ENCODE peak calls at places on chromosomes 2 and 18, in six cellular contexts. K is A549, F is K562, H is GM12878, Y is endothelial cell of umbilical vein, R is HepG2. I is an unnamed sample.

GRCh38 chr18:56888978-56889377 is 237.8 kb downstream of the WDR7 start:
- DNase-seq in K (no peak), F (no peak), H (no peak), Y (no peak), R (no peak), I (no peak)

GRCh38 chr2:171083426-171083825 is 77.3 kb downstream of the TLK1 start:
- DNase-seq in K (no peak), F (no peak), H (no peak), Y (no peak), R (no peak), I (no peak)

GRCh38 chr2:127695491-127696472 is 5.5 kb upstream of the SFT2D3 start:
- DNase-seq in K (peak; percentile 80), F (no peak), H (no peak), Y (peak; percentile 75), R (no peak), I (peak; percentile 27)

GRCh38 chr2:55296393-55296792 is 27.4 kb upstream of the MTIF2 start:
- DNase-seq in K (no peak), F (no peak), H (peak; percentile 43), Y (no peak), R (no peak), I (no peak)

GRCh38 chr2:220850116-220850515 is 722.0 kb downstream of the EPHA4 start:
- DNase-seq in K (no peak), F (no peak), H (no peak), Y (no peak), R (no peak), I (no peak)

GRCh38 chr2:230668184-230668938 is 44.3 kb upstream of the CAB39 start:
- DNase-seq in K (no peak), F (no peak), H (peak; percentile 88), Y (no peak), R (no peak), I (peak; percentile 56)

GRCh38 chr2:119659601-119660342 is 19.2 kb upstream of the TMEM177 start:
- DNase-seq in K (peak; percentile 39), F (no peak), H (no peak), Y (peak; percentile 52), R (peak; percentile 49), I (peak; percentile 66)

GRCh38 chr2:69474688-69475087 is 37.5 kb upstream of the NFU1 start:
- DNase-seq in K (no peak), F (no peak), H (no peak), Y (no peak), R (no peak), I (no peak)

GRCh38 chr18:48986851-48987761 is 36.3 kb upstream of the SMAD7 start:
- DNase-seq in K (no peak), F (no peak), H (no peak), Y (no peak), R (no peak), I (no peak)

GRCh38 chr2:150809083-150809482 is 321.6 kb upstream of the RND3 start:
- DNase-seq in K (no peak), F (no peak), H (no peak), Y (no peak), R (no peak), I (no peak)

GRCh38 chr18:77099501-77100370 is 32.8 kb downstream of the MBP start:
- DNase-seq in K (no peak), F (no peak), H (no peak), Y (no peak), R (no peak), I (peak; percentile 85)

GRCh38 chr18:57087985-57088384 is 58.9 kb upstream of the BOD1L2 start:
- DNase-seq in K (no peak), F (no peak), H (no peak), Y (no peak), R (no peak), I (no peak)

GRCh38 chr2:150587547-150588209 is 100.2 kb upstream of the RND3 start:
- DNase-seq in K (no peak), F (no peak), H (no peak), Y (no peak), R (no peak), I (no peak)

GRCh38 chr2:58594762-58595161 is 353.6 kb upstream of the FANCL start:
- DNase-seq in K (no peak), F (no peak), H (no peak), Y (peak; percentile 45), R (no peak), I (no peak)
- TF ChIP-seq MYC in K (no peak), F (no peak), H (no peak), Y (no peak), R (no peak), I (no peak)

GRCh38 chr2:146295080-146295670 is 1549.7 kb upstream of the ACVR2A start:
- DNase-seq in K (peak; percentile 1), F (no peak), H (no peak), Y (no peak), R (no peak), I (peak; percentile 19)
- TF ChIP-seq MAX in K (no peak), F (no peak), H (no peak), Y (no peak), R (no peak), I (no peak)

DNA sequence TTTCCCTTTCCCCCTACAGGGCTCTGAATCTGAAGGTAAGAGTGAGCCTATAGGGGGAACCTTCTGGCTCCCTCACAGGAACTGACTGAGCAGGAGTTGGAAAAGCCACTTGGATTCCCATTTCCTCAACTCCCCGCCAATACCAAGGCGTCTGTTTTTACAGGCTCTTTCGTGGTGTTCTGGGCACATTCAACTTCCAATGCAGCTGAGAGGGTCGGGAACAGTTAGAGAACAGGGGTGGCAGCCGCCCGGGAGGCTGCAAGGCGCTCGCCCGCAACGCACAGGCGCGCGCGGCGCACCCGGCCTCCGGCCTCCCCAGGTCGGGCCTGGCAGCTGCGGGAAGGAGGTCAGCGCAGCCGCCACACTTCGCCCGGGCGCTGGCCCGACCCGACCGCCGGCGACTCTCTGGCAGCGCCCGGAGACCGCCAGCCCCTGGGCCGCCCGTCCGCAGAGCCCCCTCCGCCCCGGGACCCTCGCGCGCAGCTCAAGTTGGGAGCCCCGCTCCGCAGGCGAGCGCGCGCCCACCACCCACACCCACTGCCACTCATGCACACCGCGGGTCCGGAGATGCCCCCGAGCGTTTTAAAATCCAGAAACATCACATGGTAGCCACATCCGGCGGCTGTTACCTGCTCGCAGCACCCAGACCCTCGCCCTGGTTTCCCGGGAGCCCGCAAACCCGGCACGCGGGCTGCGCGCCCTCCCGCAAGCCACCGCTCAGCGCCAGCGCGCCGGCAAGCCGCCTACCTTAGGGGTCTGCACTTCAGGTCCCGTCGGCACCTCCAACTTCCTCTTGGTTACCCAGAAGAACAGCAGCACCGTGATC is 816 bp downstream of the GALNT14 start:
- DNase-seq in K (peak; percentile 66), F (no peak), H (no peak), Y (no peak), R (no peak), I (no peak)
- TF ChIP-seq CTCF in K (no peak), F (no peak), H (no peak), Y (no peak), R (no peak), I (no peak)

DNA sequence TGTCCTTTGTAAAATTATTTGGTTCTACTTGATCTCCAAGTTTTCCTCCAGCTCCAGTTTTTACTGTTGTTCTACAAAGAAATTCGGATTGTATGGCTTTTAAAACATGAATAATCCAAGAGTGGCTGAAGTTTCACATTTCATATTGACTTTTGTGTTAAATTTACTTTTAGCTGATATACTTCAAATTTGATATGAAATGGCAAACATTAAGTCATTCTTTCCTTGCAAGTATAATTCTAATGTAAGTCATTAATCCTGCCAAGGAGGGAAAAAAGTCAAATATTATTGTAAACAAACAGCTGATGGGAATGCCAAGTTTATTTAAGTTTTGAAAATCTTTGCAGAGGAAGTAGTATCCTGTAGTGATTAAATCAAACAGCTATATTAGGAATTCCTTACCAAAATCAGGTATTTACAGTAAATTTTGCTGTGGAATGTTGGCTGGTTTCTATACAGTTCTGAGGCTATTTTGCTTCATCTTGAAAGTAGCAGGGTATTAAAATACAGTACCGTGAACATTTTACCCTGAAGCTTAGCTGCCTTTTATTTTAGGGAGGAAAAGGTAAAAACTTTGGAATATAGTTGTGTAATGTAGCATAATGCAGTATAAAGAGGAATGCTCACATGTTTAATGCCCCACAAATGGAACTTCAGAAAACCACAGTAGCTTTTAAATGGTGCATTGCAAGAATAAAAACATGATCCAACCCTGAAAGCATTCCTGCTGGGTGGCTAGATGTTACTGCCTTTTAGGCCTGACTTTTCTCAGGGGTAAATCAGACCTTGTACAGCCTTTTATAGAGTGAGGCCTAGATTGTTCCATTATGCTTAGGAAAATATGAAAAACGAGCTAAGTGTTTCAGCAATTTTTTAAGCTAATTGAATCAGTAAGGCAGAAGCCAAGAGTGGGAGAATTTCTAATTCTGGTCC is 62.7 kb upstream of the NT5C1B start:
- DNase-seq in K (no peak), F (no peak), H (no peak), Y (no peak), R (no peak), I (no peak)
- TF ChIP-seq MYC in K (no peak), F (no peak), H (no peak), Y (no peak), R (no peak), I (no peak)

GRCh38 chr18:63131106-63131943 is 188.2 kb downstream of the BCL2 start:
- DNase-seq in K (peak; percentile 22), F (peak; percentile 16), H (no peak), Y (peak; percentile 52), R (peak; percentile 16), I (peak; percentile 70)
- TF ChIP-seq MAX in K (no peak), F (no peak), H (no peak), Y (no peak), R (no peak), I (no peak)

DNA sequence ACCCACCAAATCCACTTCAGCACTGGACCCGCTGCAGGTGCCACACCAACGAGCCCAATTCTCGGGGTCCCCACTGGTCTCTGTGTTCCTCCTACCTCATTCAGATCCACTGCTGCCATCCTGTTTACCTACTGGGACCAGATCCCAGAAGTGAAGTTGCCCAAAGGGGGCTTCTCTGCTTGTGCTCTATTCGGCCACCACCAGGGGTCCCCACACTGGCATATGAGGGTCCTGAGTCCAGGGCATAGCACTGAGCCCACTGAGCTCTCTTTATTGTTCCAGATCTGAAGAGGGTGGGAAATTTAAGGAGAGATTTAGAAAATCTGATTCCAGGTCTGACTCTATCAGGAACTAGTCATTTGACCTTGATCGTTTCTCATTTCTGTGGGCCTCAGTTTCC is 2.4 kb downstream of the GPR45 start:
- DNase-seq in K (no peak), F (no peak), H (no peak), Y (no peak), R (peak; percentile 34), I (no peak)
- TF ChIP-seq CTCF in K (no peak), F (peak; percentile 51), H (peak; percentile 16), Y (peak; percentile 28), R (peak; percentile 49), I (peak; percentile 32)

DNA sequence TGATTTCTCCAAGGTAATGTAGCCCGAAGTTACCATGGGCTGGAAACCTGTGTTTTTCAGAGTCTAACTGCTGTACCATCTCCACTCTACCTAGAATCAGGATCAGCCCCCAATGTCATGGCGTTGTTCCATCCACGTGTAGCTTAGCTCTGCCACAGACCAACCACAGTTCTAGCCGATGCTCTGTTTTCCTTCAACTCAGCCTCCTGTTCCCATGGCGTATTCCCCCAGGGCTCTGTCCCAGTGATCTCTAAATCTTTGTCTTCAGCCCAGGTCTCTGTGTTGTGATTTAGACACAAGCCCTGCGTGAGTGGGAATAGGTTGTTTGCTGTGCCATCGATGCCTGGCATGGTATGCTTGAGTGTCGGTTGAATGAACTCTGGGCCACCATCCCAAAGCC is 53.4 kb downstream of the LPIN1 start:
- DNase-seq in K (no peak), F (no peak), H (no peak), Y (no peak), R (no peak), I (no peak)
- TF ChIP-seq MYC in K (no peak), F (no peak), H (no peak), Y (no peak), R (no peak), I (no peak)

GRCh38 chr2:198880421-198880820 is 577.3 kb downstream of the SATB2 start:
- DNase-seq in K (no peak), F (no peak), H (no peak), Y (no peak), R (no peak), I (no peak)
- TF ChIP-seq MAX in K (no peak), F (no peak), H (no peak), Y (no peak), R (no peak), I (no peak)

GRCh38 chr2:173354601-173355131 is at the start of gene CDCA7:
- DNase-seq in K (peak; percentile 81), F (peak; percentile 94), H (no peak), Y (peak; percentile 80), R (peak; percentile 64), I (peak; percentile 91)
- TF ChIP-seq CTCF in K (no peak), F (no peak), H (no peak), Y (no peak), R (peak; percentile 38), I (no peak)

I was measured in NB4.